ENCODE peak calls at places on chromosomes 1 and 21, in four cellular contexts. K is stimulated activated naive B cell treated with anti-CD40 and anti-IgM and Interleukin-4, amounts not matched to agents 10 μg/mL and 1 μg/mL and 100 μg/mL, for 72 hours; C is HEK293T; Y is mesenchymal stem cell. G is an unnamed sample.

GRCh38 chr1:205294175-205294913 is 27.2 kb downstream of the NUAK2 start:
- DNase-seq in K (no peak), Y (peak), C (no peak), G (no peak)

GRCh38 chr1:236895665-236896387 is 100.7 kb downstream of the MTR start:
- DNase-seq in Y (no peak), K (no peak), C (no peak), G (no peak)

GRCh38 chr1:209962856-209963255 is 24.8 kb downstream of the SYT14 start:
- DNase-seq in K (no peak), Y (no peak), C (no peak), G (no peak)

GRCh38 chr21:28550057-28550825 is 442.4 kb downstream of the LTN1 start:
- DNase-seq in C (no peak), Y (no peak), K (no peak), G (no peak)

GRCh38 chr1:162055062-162055461 is 14.4 kb upstream of the NOS1AP start:
- DNase-seq in K (no peak), Y (peak), C (no peak), G (no peak)

GRCh38 chr1:64042331-64043100 is 160.9 kb upstream of the UBE2U start:
- DNase-seq in C (peak), Y (peak), K (no peak), G (no peak)

GRCh38 chr1:187689137-187689536 is 860.4 kb downstream of the PLA2G4A start:
- DNase-seq in K (no peak), C (no peak), Y (peak), G (no peak)

GRCh38 chr1:224168859-224169380 is 14.1 kb upstream of the DEGS1 start:
- DNase-seq in Y (no peak), C (no peak), K (peak), G (no peak)

GRCh38 chr1:47313915-47314664 is at the start of gene STIL:
- DNase-seq in Y (peak), K (peak), C (peak), G (peak)

GRCh38 chr21:18026359-18026758 is 207.2 kb upstream of the C21orf91 start:
- DNase-seq in Y (no peak), C (no peak), K (no peak), G (no peak)

GRCh38 chr1:154855186-154855585 is 14.9 kb downstream of the KCNN3 start:
- DNase-seq in Y (no peak), C (no peak), K (no peak), G (no peak)

GRCh38 chr1:184843732-184844495 is 89.3 kb upstream of the EDEM3 start:
- DNase-seq in Y (no peak), K (no peak), C (no peak), G (no peak)

GRCh38 chr1:153560241-153560640 is 5.4 kb downstream of the S100A2 start:
- DNase-seq in C (no peak), Y (no peak), K (no peak), G (no peak)

G was measured in memory B cell.